ENCODE peak calls at places on chromosome 18, in seven cellular contexts. Q is body of pancreas, D is IMR-90, T is adrenal gland, R is sigmoid colon, O is HCT116, S is HepG2. K is an unnamed sample. For H3K27me3, the result is how much of the 10 kb centered on the place peaks cover.

GRCh38 chr18:63137999-63138448 is 181.5 kb downstream of the BCL2 start:
- DNase-seq in Q (no peak), D (no peak), T (no peak), R (no peak), O (no peak), S (no peak), K (no peak)

GRCh38 chr18:3704556-3705162 is 254.7 kb downstream of the TGIF1 start:
- DNase-seq in Q (no peak), D (no peak), T (no peak), R (no peak), O (no peak), S (no peak), K (no peak)

GRCh38 chr18:23247363-23247762 is 112.1 kb downstream of the CABLES1 start:
- DNase-seq in Q (no peak), D (no peak), T (no peak), R (no peak), O (no peak), S (no peak), K (no peak)

GRCh38 chr18:3405713-3406112 is 44.3 kb upstream of the TGIF1 start:
- DNase-seq in Q (no peak), D (no peak), T (no peak), R (no peak), O (no peak), S (no peak), K (no peak)

GRCh38 chr18:9757851-9758587 is 49.9 kb downstream of the RAB31 start:
- DNase-seq in Q (no peak), D (peak), T (peak), R (no peak), O (no peak), S (no peak), K (no peak)

GRCh38 chr18:69885841-69886531 is 61.7 kb downstream of the CD226 start:
- DNase-seq in Q (peak), D (no peak), T (no peak), R (no peak), O (no peak), S (peak), K (no peak)

GRCh38 chr18:56139792-56140254 is 498.6 kb downstream of the TXNL1 start:
- DNase-seq in Q (peak), D (peak), T (no peak), R (no peak), O (no peak), S (no peak), K (peak)

GRCh38 chr18:44654555-44654954 is 26.1 kb upstream of the SETBP1 start:
- DNase-seq in Q (peak), D (peak), T (no peak), R (no peak), O (no peak), S (no peak), K (no peak)

GRCh38 chr18:58004317-58004716 is 39.7 kb upstream of the NEDD4L start:
- DNase-seq in Q (no peak), D (peak), T (no peak), R (no peak), O (peak), S (peak), K (no peak)

GRCh38 chr18:28459587-28459986 is 282.7 kb upstream of the CDH2 start:
- DNase-seq in Q (no peak), D (no peak), T (no peak), R (no peak), O (no peak), S (peak), K (no peak)

GRCh38 chr18:43563780-43564179 is 286.5 kb upstream of the SYT4 start:
- DNase-seq in Q (peak), D (peak), T (peak), R (no peak), O (no peak), S (peak), K (peak)

GRCh38 chr18:57961876-57962505 is 82.0 kb upstream of the NEDD4L start:
- DNase-seq in Q (no peak), D (no peak), T (no peak), R (no peak), O (no peak), S (no peak), K (no peak)

GRCh38 chr18:8744656-8745055 is 39.3 kb downstream of the MTCL1 start:
- DNase-seq in Q (no peak), D (peak), T (no peak), R (no peak), O (no peak), S (no peak), K (no peak)

GRCh38 chr18:35580748-35581534 is 599 bp upstream of the GALNT1 start:
- DNase-seq in Q (peak), D (peak), T (peak), R (peak), O (no peak), S (peak), K (peak)
- TF ChIP-seq POLR2A in Q (peak), D (no peak), T (peak), R (no peak), O (no peak), S (no peak), K (no peak)

DNA sequence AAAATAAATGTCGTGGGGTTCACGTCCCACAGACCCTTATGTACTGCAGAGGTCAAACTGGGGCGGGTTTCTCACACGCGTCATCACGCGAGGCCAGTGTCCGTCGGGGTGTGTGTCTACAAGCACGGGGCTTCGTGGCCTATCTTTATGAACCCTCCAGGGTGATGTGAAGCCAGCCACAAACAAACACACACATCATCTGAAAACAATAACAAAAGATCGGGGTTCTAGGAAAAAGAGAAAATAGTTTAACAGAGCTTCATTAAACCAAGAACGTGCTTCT is 23.3 kb downstream of the LDLRAD4 start:
- DNase-seq in Q (no peak), D (no peak), T (no peak), R (no peak), O (no peak), S (no peak), K (no peak)
- H3K27me3 ChIP-seq in Q (under half), D (under half), T (under half), R (under half), O (under half), S (under half), K (under half)

DNA sequence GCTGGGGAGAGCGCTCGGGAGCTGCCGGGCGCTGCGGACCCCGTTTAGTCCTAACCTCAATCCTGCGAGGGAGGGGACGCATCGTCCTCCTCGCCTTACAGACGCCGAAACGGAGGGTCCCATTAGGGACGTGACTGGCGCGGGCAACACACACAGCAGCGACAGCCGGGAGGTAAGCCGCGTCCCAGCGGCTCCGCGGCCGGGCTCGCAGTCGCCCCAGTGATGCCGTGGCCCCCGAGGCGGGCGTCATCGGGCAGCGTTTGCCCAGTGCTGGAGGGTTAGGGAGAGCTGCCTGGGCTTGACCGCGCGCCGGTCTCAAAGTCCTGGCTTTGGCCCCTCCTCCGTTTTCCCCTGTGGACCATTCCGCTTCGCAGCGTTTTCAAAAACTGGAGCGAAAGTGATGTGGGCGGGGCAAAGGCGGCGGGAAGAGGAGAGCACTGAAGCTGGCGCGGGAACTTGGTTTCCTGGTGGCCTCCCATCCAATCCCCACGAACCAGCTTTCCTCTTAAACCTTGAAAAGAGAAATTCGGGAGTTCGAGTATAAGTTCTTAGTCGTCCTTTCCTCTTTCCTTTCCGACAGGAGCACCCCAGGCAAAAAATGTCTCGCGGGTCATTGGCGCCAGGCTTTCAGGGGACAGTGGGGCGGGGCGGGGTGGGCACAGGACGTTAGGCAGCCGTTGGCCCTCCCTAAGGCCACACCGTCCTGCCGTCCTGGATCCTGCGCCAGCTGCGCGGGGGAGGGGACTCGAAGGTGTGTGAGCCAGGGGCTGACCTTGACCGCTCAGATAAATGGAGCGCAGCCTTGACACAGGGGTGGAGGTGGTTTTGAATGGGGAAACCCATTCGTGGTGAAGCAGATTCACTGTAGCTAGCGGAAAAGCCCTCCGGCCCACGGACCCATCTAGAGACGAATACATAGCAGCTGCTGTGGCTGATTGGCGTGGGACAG is 819 bp downstream of the TYMS start:
- DNase-seq in Q (peak), D (peak), T (peak), R (peak), O (peak), S (peak), K (peak)
- TF ChIP-seq POLR2A in Q (no peak), D (no peak), T (no peak), R (no peak), O (peak), S (peak), K (no peak)

DNA sequence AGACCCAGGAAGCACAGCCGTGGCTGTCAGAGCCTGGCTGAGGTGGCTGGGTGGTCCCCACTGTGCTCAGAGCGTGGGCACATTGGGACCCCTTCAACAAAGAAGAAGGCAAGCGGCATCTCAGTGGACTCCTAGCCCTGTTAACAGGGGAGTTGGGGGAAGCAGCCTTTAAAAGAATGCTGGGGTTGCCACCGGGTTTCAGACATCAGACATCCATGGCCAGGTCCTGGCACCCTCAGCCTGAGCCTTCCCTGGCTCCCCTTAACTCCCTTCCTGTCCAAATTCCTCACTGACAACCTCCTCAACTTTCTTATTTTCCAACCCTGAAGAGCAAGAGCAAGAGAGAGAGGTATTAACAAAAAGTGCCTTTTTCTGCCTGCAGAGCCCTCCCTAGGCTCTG is 24.8 kb upstream of the GNAL start:
- DNase-seq in Q (no peak), D (no peak), T (no peak), R (no peak), O (no peak), S (no peak), K (no peak)
- H3K27me3 ChIP-seq in Q (under half), D (under half), T (under half), R (under half), O (half or more), S (half or more), K (under half)

GRCh38 chr18:46060359-46060841 is 11.7 kb downstream of the PSTPIP2 start:
- DNase-seq in Q (no peak), D (no peak), T (no peak), R (no peak), O (no peak), S (no peak), K (no peak)
- TF ChIP-seq POLR2A in Q (no peak), D (no peak), T (no peak), R (no peak), O (no peak), S (no peak), K (no peak)

GRCh38 chr18:13485604-13486003 is 240.8 kb downstream of the FAM210A start:
- DNase-seq in Q (no peak), D (no peak), T (no peak), R (no peak), O (no peak), S (no peak), K (no peak)
- H3K27me3 ChIP-seq in Q (under half), D (under half), T (under half), R (under half), O (under half), S (under half), K (under half)

GRCh38 chr18:25042641-25043051 is 309.3 kb downstream of the ZNF521 start:
- DNase-seq in Q (no peak), D (no peak), T (peak), R (no peak), O (no peak), S (no peak), K (no peak)
- TF ChIP-seq POLR2A in Q (no peak), D (no peak), T (no peak), R (no peak), O (no peak), S (no peak), K (no peak)

K was measured in stomach.